ENCODE peak calls at places on chromosomes 3 and 15, in ten cellular contexts. One of them, this sample, is unnamed.

GRCh38 chr3:186798239-186798638 is 8.0 kb downstream of the RFC4 start:
- DNase-seq in CD14-positive monocyte: no peak
- DNase-seq in GM20000: no peak
- DNase-seq in cardiac muscle cell: no peak
- DNase-seq in hepatocyte: no peak
- DNase-seq in neural crest cell: no peak
- DNase-seq in AG04449: no peak
- DNase-seq in gastrocnemius medialis: no peak
- DNase-seq in endothelial cell: no peak
- DNase-seq in tibial nerve: no peak
- DNase-seq in this sample: no peak

GRCh38 chr15:72319360-72319984 is 485 bp downstream of the CELF6 start:
- DNase-seq in endothelial cell: peak; percentile 88
- DNase-seq in gastrocnemius medialis: peak; percentile 20
- DNase-seq in GM20000: peak; percentile 83
- DNase-seq in cardiac muscle cell: peak; percentile 95
- DNase-seq in AG04449: no peak
- DNase-seq in tibial nerve: no peak
- DNase-seq in CD14-positive monocyte: peak; percentile 62
- DNase-seq in hepatocyte: peak; percentile 90
- DNase-seq in neural crest cell: peak; percentile 79
- DNase-seq in this sample: peak; percentile 80

GRCh38 chr3:98343647-98344507 is 9.8 kb upstream of the OR5K4 start:
- DNase-seq in endothelial cell: peak; percentile 66
- DNase-seq in cardiac muscle cell: peak; percentile 69
- DNase-seq in neural crest cell: peak; percentile 43
- DNase-seq in gastrocnemius medialis: no peak
- DNase-seq in tibial nerve: no peak
- DNase-seq in GM20000: peak; percentile 49
- DNase-seq in AG04449: no peak
- DNase-seq in CD14-positive monocyte: no peak
- DNase-seq in hepatocyte: peak; percentile 79
- DNase-seq in this sample: peak; percentile 26

GRCh38 chr15:96234109-96234892 is 96.2 kb upstream of the NR2F2 start:
- DNase-seq in AG04449: peak; percentile 1
- DNase-seq in tibial nerve: no peak
- DNase-seq in neural crest cell: no peak
- DNase-seq in cardiac muscle cell: no peak
- DNase-seq in CD14-positive monocyte: no peak
- DNase-seq in gastrocnemius medialis: no peak
- DNase-seq in GM20000: no peak
- DNase-seq in hepatocyte: no peak
- DNase-seq in endothelial cell: no peak
- DNase-seq in this sample: no peak

GRCh38 chr3:27914199-27914598 is 192.1 kb upstream of the EOMES start:
- DNase-seq in endothelial cell: no peak
- DNase-seq in GM20000: no peak
- DNase-seq in CD14-positive monocyte: no peak
- DNase-seq in neural crest cell: no peak
- DNase-seq in cardiac muscle cell: no peak
- DNase-seq in tibial nerve: no peak
- DNase-seq in hepatocyte: no peak
- DNase-seq in AG04449: no peak
- DNase-seq in gastrocnemius medialis: no peak
- DNase-seq in this sample: no peak

GRCh38 chr3:4627651-4628375 is 134.7 kb downstream of the ITPR1 start:
- DNase-seq in neural crest cell: no peak
- DNase-seq in gastrocnemius medialis: no peak
- DNase-seq in endothelial cell: no peak
- DNase-seq in GM20000: no peak
- DNase-seq in AG04449: no peak
- DNase-seq in cardiac muscle cell: no peak
- DNase-seq in CD14-positive monocyte: no peak
- DNase-seq in hepatocyte: no peak
- DNase-seq in tibial nerve: no peak
- DNase-seq in this sample: no peak

GRCh38 chr3:123584284-123584987 is 417 bp downstream of the HACD2 start:
- DNase-seq in hepatocyte: peak; percentile 72
- DNase-seq in CD14-positive monocyte: no peak
- DNase-seq in neural crest cell: no peak
- DNase-seq in GM20000: peak; percentile 61
- DNase-seq in gastrocnemius medialis: peak; percentile 22
- DNase-seq in tibial nerve: peak; percentile 18
- DNase-seq in AG04449: no peak
- DNase-seq in endothelial cell: peak; percentile 53
- DNase-seq in cardiac muscle cell: peak; percentile 70
- DNase-seq in this sample: peak; percentile 60

GRCh38 chr3:10361375-10361774 is 40.5 kb upstream of the SEC13 start:
- DNase-seq in cardiac muscle cell: no peak
- DNase-seq in gastrocnemius medialis: no peak
- DNase-seq in GM20000: no peak
- DNase-seq in AG04449: no peak
- DNase-seq in CD14-positive monocyte: no peak
- DNase-seq in hepatocyte: no peak
- DNase-seq in neural crest cell: no peak
- DNase-seq in endothelial cell: no peak
- DNase-seq in tibial nerve: no peak
- DNase-seq in this sample: no peak

GRCh38 chr3:127307431-127307830 is 19.6 kb upstream of the PRR20G start:
- DNase-seq in cardiac muscle cell: no peak
- DNase-seq in neural crest cell: no peak
- DNase-seq in AG04449: no peak
- DNase-seq in GM20000: peak; percentile 51
- DNase-seq in tibial nerve: no peak
- DNase-seq in hepatocyte: no peak
- DNase-seq in endothelial cell: no peak
- DNase-seq in CD14-positive monocyte: no peak
- DNase-seq in gastrocnemius medialis: no peak
- DNase-seq in this sample: peak; percentile 66

GRCh38 chr3:14322001-14322400 is 80.4 kb upstream of the SLC6A6 start:
- DNase-seq in hepatocyte: no peak
- DNase-seq in gastrocnemius medialis: no peak
- DNase-seq in CD14-positive monocyte: no peak
- DNase-seq in GM20000: no peak
- DNase-seq in AG04449: no peak
- DNase-seq in tibial nerve: no peak
- DNase-seq in neural crest cell: no peak
- DNase-seq in endothelial cell: no peak
- DNase-seq in cardiac muscle cell: no peak
- DNase-seq in this sample: no peak

GRCh38 chr3:57434041-57434440 is 110.1 kb downstream of the DNAH12 start:
- DNase-seq in hepatocyte: peak; percentile 50
- DNase-seq in cardiac muscle cell: peak; percentile 53
- DNase-seq in GM20000: no peak
- DNase-seq in AG04449: no peak
- DNase-seq in CD14-positive monocyte: no peak
- DNase-seq in gastrocnemius medialis: no peak
- DNase-seq in neural crest cell: no peak
- DNase-seq in endothelial cell: no peak
- DNase-seq in tibial nerve: no peak
- DNase-seq in this sample: no peak

GRCh38 chr3:169739067-169739466 is 25.8 kb downstream of the TERC start:
- DNase-seq in tibial nerve: no peak
- DNase-seq in hepatocyte: no peak
- DNase-seq in endothelial cell: no peak
- DNase-seq in gastrocnemius medialis: no peak
- DNase-seq in GM20000: no peak
- DNase-seq in neural crest cell: no peak
- DNase-seq in cardiac muscle cell: no peak
- DNase-seq in CD14-positive monocyte: no peak
- DNase-seq in AG04449: no peak
- DNase-seq in this sample: no peak

GRCh38 chr3:143988306-143988705 is 16.7 kb downstream of the DIPK2A start:
- DNase-seq in endothelial cell: no peak
- DNase-seq in tibial nerve: no peak
- DNase-seq in CD14-positive monocyte: no peak
- DNase-seq in hepatocyte: no peak
- DNase-seq in AG04449: no peak
- DNase-seq in GM20000: no peak
- DNase-seq in gastrocnemius medialis: no peak
- DNase-seq in neural crest cell: no peak
- DNase-seq in cardiac muscle cell: no peak
- DNase-seq in this sample: no peak

GRCh38 chr3:130457681-130458080 is 59.3 kb upstream of the COL6A6 start:
- DNase-seq in hepatocyte: no peak
- DNase-seq in endothelial cell: no peak
- DNase-seq in cardiac muscle cell: peak; percentile 9
- DNase-seq in neural crest cell: no peak
- DNase-seq in AG04449: no peak
- DNase-seq in GM20000: no peak
- DNase-seq in gastrocnemius medialis: no peak
- DNase-seq in tibial nerve: no peak
- DNase-seq in CD14-positive monocyte: no peak
- DNase-seq in this sample: no peak

GRCh38 chr3:6928064-6928463 is 67.1 kb downstream of the GRM7 start:
- DNase-seq in CD14-positive monocyte: no peak
- DNase-seq in endothelial cell: no peak
- DNase-seq in tibial nerve: no peak
- DNase-seq in gastrocnemius medialis: no peak
- DNase-seq in neural crest cell: no peak
- DNase-seq in hepatocyte: no peak
- DNase-seq in cardiac muscle cell: no peak
- DNase-seq in AG04449: no peak
- DNase-seq in GM20000: no peak
- DNase-seq in this sample: no peak

GRCh38 chr15:86515625-86516024 is 436.0 kb downstream of the AGBL1 start:
- DNase-seq in endothelial cell: no peak
- DNase-seq in cardiac muscle cell: no peak
- DNase-seq in tibial nerve: no peak
- DNase-seq in hepatocyte: no peak
- DNase-seq in neural crest cell: no peak
- DNase-seq in CD14-positive monocyte: no peak
- DNase-seq in gastrocnemius medialis: no peak
- DNase-seq in AG04449: no peak
- DNase-seq in GM20000: no peak
- DNase-seq in this sample: no peak

GRCh38 chr15:48469271-48469670 is 138.0 kb downstream of the DUT start:
- DNase-seq in GM20000: no peak
- DNase-seq in endothelial cell: no peak
- DNase-seq in gastrocnemius medialis: no peak
- DNase-seq in hepatocyte: no peak
- DNase-seq in cardiac muscle cell: no peak
- DNase-seq in tibial nerve: no peak
- DNase-seq in neural crest cell: no peak
- DNase-seq in AG04449: no peak
- DNase-seq in CD14-positive monocyte: no peak
- DNase-seq in this sample: no peak

GRCh38 chr3:28940530-28940929 is 340.3 kb upstream of the RBMS3 start:
- DNase-seq in AG04449: peak; percentile 92
- DNase-seq in GM20000: peak; percentile 19
- DNase-seq in hepatocyte: peak; percentile 5
- DNase-seq in gastrocnemius medialis: peak; percentile 26
- DNase-seq in CD14-positive monocyte: no peak
- DNase-seq in neural crest cell: no peak
- DNase-seq in endothelial cell: peak; percentile 8
- DNase-seq in cardiac muscle cell: no peak
- DNase-seq in tibial nerve: no peak
- DNase-seq in this sample: peak; percentile 49

GRCh38 chr3:107235193-107235922 is 141.9 kb upstream of the CCDC54 start:
- DNase-seq in neural crest cell: no peak
- DNase-seq in gastrocnemius medialis: no peak
- DNase-seq in cardiac muscle cell: no peak
- DNase-seq in CD14-positive monocyte: no peak
- DNase-seq in AG04449: no peak
- DNase-seq in tibial nerve: no peak
- DNase-seq in endothelial cell: no peak
- DNase-seq in GM20000: no peak
- DNase-seq in hepatocyte: peak; percentile 13
- DNase-seq in this sample: no peak

DNA sequence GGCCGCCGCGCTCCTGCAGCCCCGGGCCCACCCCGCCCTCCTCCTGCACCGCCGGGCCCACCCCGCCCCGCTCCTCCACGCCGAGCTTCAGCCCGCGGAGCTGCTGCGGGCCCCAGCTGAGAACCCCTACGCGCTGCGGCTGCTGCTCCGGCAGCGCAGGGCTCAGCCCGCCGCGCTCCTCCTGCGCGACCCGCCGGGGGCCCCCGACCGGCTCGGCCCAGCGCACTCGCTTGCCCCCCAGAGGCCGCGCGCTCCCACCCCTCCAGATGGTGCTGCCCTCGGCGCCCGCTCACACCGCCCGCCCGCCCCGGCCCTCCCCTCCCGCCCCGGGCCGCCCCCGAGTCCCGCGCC is 918 bp upstream of the TNK2 start:
- DNase-seq in hepatocyte: no peak
- DNase-seq in endothelial cell: no peak
- DNase-seq in neural crest cell: no peak
- DNase-seq in cardiac muscle cell: peak; percentile 75
- DNase-seq in CD14-positive monocyte: no peak
- DNase-seq in GM20000: no peak
- DNase-seq in AG04449: no peak
- DNase-seq in tibial nerve: no peak
- DNase-seq in gastrocnemius medialis: no peak
- DNase-seq in this sample: no peak
- TF ChIP-seq CTCF in hepatocyte: no peak
- TF ChIP-seq CTCF in endothelial cell: no peak
- TF ChIP-seq CTCF in neural crest cell: no peak
- TF ChIP-seq CTCF in cardiac muscle cell: no peak
- TF ChIP-seq CTCF in CD14-positive monocyte: no peak
- TF ChIP-seq CTCF in GM20000: no peak
- TF ChIP-seq CTCF in AG04449: peak; percentile 18
- TF ChIP-seq CTCF in tibial nerve: no peak
- TF ChIP-seq CTCF in gastrocnemius medialis: no peak
- TF ChIP-seq CTCF in this sample: peak; percentile 14

GRCh38 chr3:51390600-51391074 is 448 bp upstream of the RBM15B start:
- DNase-seq in gastrocnemius medialis: no peak
- DNase-seq in tibial nerve: no peak
- DNase-seq in neural crest cell: no peak
- DNase-seq in endothelial cell: no peak
- DNase-seq in AG04449: no peak
- DNase-seq in CD14-positive monocyte: no peak
- DNase-seq in hepatocyte: no peak
- DNase-seq in GM20000: no peak
- DNase-seq in cardiac muscle cell: no peak
- DNase-seq in this sample: no peak
- TF ChIP-seq CTCF in gastrocnemius medialis: no peak
- TF ChIP-seq CTCF in tibial nerve: no peak
- TF ChIP-seq CTCF in neural crest cell: no peak
- TF ChIP-seq CTCF in endothelial cell: peak; percentile 70
- TF ChIP-seq CTCF in AG04449: no peak
- TF ChIP-seq CTCF in CD14-positive monocyte: no peak
- TF ChIP-seq CTCF in hepatocyte: no peak
- TF ChIP-seq CTCF in GM20000: no peak
- TF ChIP-seq CTCF in cardiac muscle cell: no peak
- TF ChIP-seq CTCF in this sample: no peak

GRCh38 chr15:92391640-92392039 is 2.0 kb upstream of the ST8SIA2 start:
- DNase-seq in endothelial cell: peak; percentile 38
- DNase-seq in AG04449: no peak
- DNase-seq in neural crest cell: peak; percentile 6
- DNase-seq in CD14-positive monocyte: no peak
- DNase-seq in GM20000: peak; percentile 47
- DNase-seq in cardiac muscle cell: no peak
- DNase-seq in tibial nerve: no peak
- DNase-seq in hepatocyte: peak; percentile 53
- DNase-seq in gastrocnemius medialis: no peak
- DNase-seq in this sample: peak; percentile 40
- TF ChIP-seq CTCF in endothelial cell: peak; percentile 44
- TF ChIP-seq CTCF in AG04449: peak; percentile 64
- TF ChIP-seq CTCF in neural crest cell: peak; percentile 59
- TF ChIP-seq CTCF in CD14-positive monocyte: no peak
- TF ChIP-seq CTCF in GM20000: peak; percentile 42
- TF ChIP-seq CTCF in cardiac muscle cell: peak; percentile 28
- TF ChIP-seq CTCF in tibial nerve: no peak
- TF ChIP-seq CTCF in hepatocyte: peak; percentile 47
- TF ChIP-seq CTCF in gastrocnemius medialis: peak; percentile 18
- TF ChIP-seq CTCF in this sample: peak; percentile 12

GRCh38 chr3:66372681-66373350 is 128.0 kb downstream of the LRIG1 start:
- DNase-seq in AG04449: no peak
- DNase-seq in cardiac muscle cell: peak; percentile 27
- DNase-seq in GM20000: peak; percentile 36
- DNase-seq in hepatocyte: peak; percentile 47
- DNase-seq in CD14-positive monocyte: no peak
- DNase-seq in endothelial cell: peak; percentile 46
- DNase-seq in tibial nerve: no peak
- DNase-seq in neural crest cell: no peak
- DNase-seq in gastrocnemius medialis: no peak
- DNase-seq in this sample: peak; percentile 44
- TF ChIP-seq CTCF in AG04449: peak; percentile 22
- TF ChIP-seq CTCF in cardiac muscle cell: no peak
- TF ChIP-seq CTCF in GM20000: no peak
- TF ChIP-seq CTCF in hepatocyte: peak; percentile 35
- TF ChIP-seq CTCF in CD14-positive monocyte: no peak
- TF ChIP-seq CTCF in endothelial cell: no peak
- TF ChIP-seq CTCF in tibial nerve: no peak
- TF ChIP-seq CTCF in neural crest cell: no peak
- TF ChIP-seq CTCF in gastrocnemius medialis: no peak
- TF ChIP-seq CTCF in this sample: peak; percentile 15